ENCODE peak calls at places on chromosomes 4 and X, in nine cellular contexts. One of them, this sample, is unnamed.

GRCh38 chrX:38273453-38273852 is 52.8 kb upstream of the SRPX start:
- DNase-seq in activated T-cell treated with anti-CD3 and anti-CD28 coated beads, Interleukin-2, amount 50 U/mL, for 72 hours: no peak
- DNase-seq in HEK293T: no peak
- DNase-seq in frontal cortex: no peak
- DNase-seq in GM06990: no peak
- DNase-seq in endothelial cell of umbilical vein: no peak
- DNase-seq in AG04450: no peak
- DNase-seq in activated naive CD4-positive, alpha-beta T cell: no peak
- DNase-seq in substantia nigra: no peak
- DNase-seq in this sample: no peak

GRCh38 chrX:70613295-70613694 is 168.7 kb downstream of the DLG3 start:
- DNase-seq in substantia nigra: no peak
- DNase-seq in activated naive CD4-positive, alpha-beta T cell: no peak
- DNase-seq in endothelial cell of umbilical vein: no peak
- DNase-seq in AG04450: no peak
- DNase-seq in activated T-cell treated with anti-CD3 and anti-CD28 coated beads, Interleukin-2, amount 50 U/mL, for 72 hours: no peak
- DNase-seq in HEK293T: no peak
- DNase-seq in GM06990: no peak
- DNase-seq in frontal cortex: no peak
- DNase-seq in this sample: no peak

GRCh38 chr4:80538276-80538926 is 202.9 kb downstream of the CFAP299 start:
- DNase-seq in GM06990: no peak
- DNase-seq in AG04450: no peak
- DNase-seq in activated T-cell treated with anti-CD3 and anti-CD28 coated beads, Interleukin-2, amount 50 U/mL, for 72 hours: no peak
- DNase-seq in frontal cortex: no peak
- DNase-seq in activated naive CD4-positive, alpha-beta T cell: no peak
- DNase-seq in HEK293T: no peak
- DNase-seq in substantia nigra: no peak
- DNase-seq in endothelial cell of umbilical vein: no peak
- DNase-seq in this sample: no peak

GRCh38 chr4:180059216-180059881 is 2183.9 kb upstream of the TENM3 start:
- DNase-seq in substantia nigra: no peak
- DNase-seq in AG04450: no peak
- DNase-seq in GM06990: peak
- DNase-seq in frontal cortex: peak
- DNase-seq in HEK293T: peak
- DNase-seq in endothelial cell of umbilical vein: no peak
- DNase-seq in activated T-cell treated with anti-CD3 and anti-CD28 coated beads, Interleukin-2, amount 50 U/mL, for 72 hours: no peak
- DNase-seq in activated naive CD4-positive, alpha-beta T cell: no peak
- DNase-seq in this sample: no peak

GRCh38 chrX:150680974-150681373 is 12.2 kb upstream of the MTMR1 start:
- DNase-seq in GM06990: no peak
- DNase-seq in frontal cortex: no peak
- DNase-seq in endothelial cell of umbilical vein: peak
- DNase-seq in HEK293T: peak
- DNase-seq in substantia nigra: no peak
- DNase-seq in AG04450: no peak
- DNase-seq in activated T-cell treated with anti-CD3 and anti-CD28 coated beads, Interleukin-2, amount 50 U/mL, for 72 hours: no peak
- DNase-seq in activated naive CD4-positive, alpha-beta T cell: no peak
- DNase-seq in this sample: no peak

GRCh38 chr4:87017580-87018061 is 82.8 kb downstream of the AFF1 start:
- DNase-seq in activated naive CD4-positive, alpha-beta T cell: no peak
- DNase-seq in endothelial cell of umbilical vein: no peak
- DNase-seq in frontal cortex: no peak
- DNase-seq in GM06990: no peak
- DNase-seq in HEK293T: no peak
- DNase-seq in substantia nigra: no peak
- DNase-seq in AG04450: no peak
- DNase-seq in activated T-cell treated with anti-CD3 and anti-CD28 coated beads, Interleukin-2, amount 50 U/mL, for 72 hours: no peak
- DNase-seq in this sample: no peak

GRCh38 chrX:53263597-53264094 is 17.7 kb downstream of the IQSEC2 start:
- DNase-seq in substantia nigra: no peak
- DNase-seq in frontal cortex: no peak
- DNase-seq in GM06990: no peak
- DNase-seq in HEK293T: no peak
- DNase-seq in activated T-cell treated with anti-CD3 and anti-CD28 coated beads, Interleukin-2, amount 50 U/mL, for 72 hours: peak
- DNase-seq in activated naive CD4-positive, alpha-beta T cell: no peak
- DNase-seq in endothelial cell of umbilical vein: peak
- DNase-seq in AG04450: no peak
- DNase-seq in this sample: no peak

GRCh38 chr4:52982246-52982950 is 120.3 kb downstream of the RASL11B start:
- DNase-seq in frontal cortex: peak
- DNase-seq in GM06990: no peak
- DNase-seq in activated naive CD4-positive, alpha-beta T cell: no peak
- DNase-seq in HEK293T: peak
- DNase-seq in AG04450: peak
- DNase-seq in substantia nigra: no peak
- DNase-seq in activated T-cell treated with anti-CD3 and anti-CD28 coated beads, Interleukin-2, amount 50 U/mL, for 72 hours: no peak
- DNase-seq in endothelial cell of umbilical vein: peak
- DNase-seq in this sample: no peak

GRCh38 chrX:12791253-12792228 is at the start of gene PRPS2:
- DNase-seq in activated T-cell treated with anti-CD3 and anti-CD28 coated beads, Interleukin-2, amount 50 U/mL, for 72 hours: peak
- DNase-seq in activated naive CD4-positive, alpha-beta T cell: peak
- DNase-seq in AG04450: no peak
- DNase-seq in frontal cortex: peak
- DNase-seq in endothelial cell of umbilical vein: peak
- DNase-seq in HEK293T: peak
- DNase-seq in GM06990: peak
- DNase-seq in substantia nigra: peak
- DNase-seq in this sample: peak

GRCh38 chr4:101086801-101087586 is 260.3 kb downstream of the PPP3CA start:
- DNase-seq in HEK293T: peak
- DNase-seq in AG04450: no peak
- DNase-seq in substantia nigra: no peak
- DNase-seq in activated T-cell treated with anti-CD3 and anti-CD28 coated beads, Interleukin-2, amount 50 U/mL, for 72 hours: no peak
- DNase-seq in GM06990: no peak
- DNase-seq in activated naive CD4-positive, alpha-beta T cell: no peak
- DNase-seq in endothelial cell of umbilical vein: no peak
- DNase-seq in frontal cortex: no peak
- DNase-seq in this sample: no peak

GRCh38 chr4:158161561-158162354 is 11.1 kb downstream of the GASK1B start:
- DNase-seq in endothelial cell of umbilical vein: peak
- DNase-seq in frontal cortex: no peak
- DNase-seq in HEK293T: no peak
- DNase-seq in GM06990: no peak
- DNase-seq in activated T-cell treated with anti-CD3 and anti-CD28 coated beads, Interleukin-2, amount 50 U/mL, for 72 hours: no peak
- DNase-seq in AG04450: no peak
- DNase-seq in activated naive CD4-positive, alpha-beta T cell: no peak
- DNase-seq in substantia nigra: no peak
- DNase-seq in this sample: no peak